ENCODE peak calls at places on chromosomes 12 and 14, in nine cellular contexts. M is SK-N-SH, Z is WTC11, V is A549, H is HCT116, U is K562, O is endothelial cell of umbilical vein, E is GM12878, F is H1. Q is an unnamed sample.

GRCh38 chr12:96112733-96113132 is 77.3 kb upstream of the LTA4H start:
- DNase-seq in M (no peak), O (peak), F (no peak), U (no peak), Z (no peak), V (no peak), H (no peak), E (no peak), Q (no peak)

GRCh38 chr14:93136009-93136408 is 20.3 kb upstream of the ITPK1 start:
- DNase-seq in O (no peak), V (no peak), U (no peak), Z (no peak), M (no peak), E (no peak), F (no peak), H (no peak), Q (no peak)

GRCh38 chr12:65492997-65493892 is 214.8 kb downstream of the MSRB3 start:
- DNase-seq in E (no peak), H (no peak), F (no peak), U (no peak), O (no peak), M (no peak), Z (no peak), V (no peak), Q (peak)

GRCh38 chr12:93908846-93909592 is 231.8 kb downstream of the CRADD start:
- DNase-seq in F (no peak), M (no peak), V (peak), E (no peak), U (no peak), Z (no peak), H (no peak), O (no peak), Q (no peak)

GRCh38 chr12:49671051-49671765 is 36.0 kb downstream of the FMNL3 start:
- DNase-seq in H (no peak), E (no peak), V (no peak), U (no peak), M (no peak), O (peak), F (no peak), Z (no peak), Q (peak)

GRCh38 chr12:51393676-51394545 is 2.7 kb upstream of the GALNT6 start:
- DNase-seq in H (no peak), U (peak), V (no peak), M (no peak), E (no peak), O (peak), Z (no peak), F (no peak), Q (peak)

GRCh38 chr12:4220489-4220888 is 53.1 kb upstream of the CCND2 start:
- DNase-seq in E (no peak), M (no peak), Z (no peak), V (no peak), O (no peak), H (no peak), F (peak), U (no peak), Q (no peak)

GRCh38 chr12:90652280-90652679 is 302.7 kb downstream of the CCER1 start:
- DNase-seq in F (no peak), V (no peak), M (no peak), Z (no peak), E (no peak), U (no peak), H (no peak), O (no peak), Q (peak)

GRCh38 chr12:132318135-132318534 is 11.3 kb downstream of the GALNT9 start:
- DNase-seq in E (no peak), H (no peak), O (no peak), M (no peak), V (no peak), F (no peak), Z (no peak), U (no peak), Q (no peak)

GRCh38 chr14:28571636-28572035 is 195.0 kb upstream of the FOXG1 start:
- DNase-seq in M (no peak), F (no peak), U (no peak), V (no peak), H (no peak), Z (no peak), O (no peak), E (no peak), Q (no peak)

GRCh38 chr12:87866602-87867292 is 162.5 kb downstream of the C12orf50 start:
- DNase-seq in U (no peak), F (no peak), O (peak), E (no peak), V (peak), M (peak), Z (no peak), H (peak), Q (peak)

GRCh38 chr12:10690906-10691305 is 17.1 kb upstream of the STYK1 start:
- DNase-seq in E (no peak), H (no peak), U (no peak), Z (no peak), F (no peak), O (no peak), M (no peak), V (no peak), Q (no peak)

GRCh38 chr14:71290960-71291466 is 383.8 kb downstream of the PCNX1 start:
- DNase-seq in O (peak), Z (no peak), V (peak), F (no peak), U (no peak), H (peak), E (peak), M (no peak), Q (peak)

GRCh38 chr14:96225745-96226151 is 21.1 kb downstream of the BDKRB2 start:
- DNase-seq in H (no peak), E (no peak), F (peak), O (no peak), M (peak), V (peak), Z (peak), U (no peak), Q (no peak)

GRCh38 chr14:75881986-75882385 is 99.8 kb downstream of the TGFB3 start:
- DNase-seq in V (no peak), M (no peak), F (no peak), U (no peak), H (no peak), E (no peak), Z (no peak), O (no peak), Q (no peak)

GRCh38 chr14:75885829-75886228 is 96.0 kb downstream of the TGFB3 start:
- DNase-seq in F (no peak), M (no peak), O (no peak), Z (no peak), H (no peak), U (no peak), E (no peak), V (no peak), Q (no peak)

GRCh38 chr14:75886661-75887348 is 95.0 kb downstream of the TGFB3 start:
- DNase-seq in F (no peak), M (no peak), E (no peak), O (no peak), Z (no peak), V (no peak), U (no peak), H (no peak), Q (no peak)

GRCh38 chr14:75880512-75880911 is 101.3 kb downstream of the TGFB3 start:
- DNase-seq in E (no peak), M (no peak), U (no peak), F (peak), V (no peak), O (no peak), Z (peak), H (no peak), Q (no peak)

DNA sequence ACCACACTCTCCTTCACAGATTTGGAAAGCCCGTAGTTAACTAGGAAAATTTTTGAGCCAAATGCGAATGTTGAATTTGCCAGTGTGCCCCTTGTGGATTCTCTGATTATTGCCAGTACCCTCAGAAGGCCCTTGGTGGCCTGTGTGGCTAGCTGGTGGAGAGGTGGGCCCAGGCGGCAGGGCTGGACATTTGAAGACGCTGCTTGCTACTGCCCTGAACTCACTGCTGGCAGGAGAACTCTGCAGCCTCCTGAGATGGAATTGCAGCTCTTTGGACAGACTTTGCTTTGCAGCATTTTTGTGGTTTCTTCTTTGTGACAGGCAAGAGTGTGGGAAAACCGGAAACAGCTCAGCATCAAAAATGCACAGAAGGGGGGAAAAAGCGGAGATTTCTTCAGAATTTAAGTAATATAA is 97.6 kb downstream of the TGFB3 start:
- DNase-seq in V (no peak), H (no peak), U (no peak), E (no peak), F (no peak), O (no peak), M (peak), Z (no peak), Q (no peak)
- TF ChIP-seq MAX in V (no peak), H (no peak), U (no peak), E (no peak), F (no peak), O (no peak), M (peak), Z (no peak), Q (no peak)

DNA sequence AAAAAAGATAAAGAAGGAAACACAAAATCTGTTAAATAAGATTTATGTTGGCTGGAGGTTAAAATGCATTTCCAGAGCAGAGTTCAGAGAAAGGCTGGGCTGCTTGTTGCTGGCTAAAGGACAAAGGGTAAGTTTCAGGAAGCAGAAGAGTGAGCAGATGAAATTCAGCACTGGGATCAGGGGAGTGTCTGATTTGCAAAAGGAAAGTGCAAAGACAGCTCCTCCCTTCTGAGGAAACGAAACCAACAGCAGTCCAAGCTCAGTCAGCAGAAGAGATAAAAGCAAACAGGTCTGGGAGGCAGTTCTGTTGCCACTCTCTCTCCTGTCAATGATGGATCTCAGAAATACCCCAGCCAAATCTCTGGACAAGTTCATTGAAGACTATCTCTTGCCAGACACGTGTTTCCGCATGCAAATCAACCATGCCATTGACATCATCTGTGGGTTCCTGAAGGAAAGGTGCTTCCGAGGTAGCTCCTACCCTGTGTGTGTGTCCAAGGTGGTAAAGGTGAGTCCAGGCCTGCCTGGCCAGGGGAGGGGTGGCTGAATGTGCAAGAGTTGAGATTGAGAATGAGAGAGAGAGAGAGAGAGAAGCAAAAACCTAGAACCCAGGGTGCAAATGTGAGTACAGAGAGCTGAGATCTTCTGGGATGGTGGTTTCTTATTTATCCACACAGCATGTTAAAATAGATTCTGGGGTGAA is at the start of gene OAS1:
- DNase-seq in O (peak), F (no peak), H (no peak), Z (no peak), V (peak), U (no peak), E (peak), M (peak), Q (peak)
- TF ChIP-seq MAX in O (peak), F (no peak), H (no peak), Z (no peak), V (peak), U (no peak), E (peak), M (no peak), Q (peak)

GRCh38 chr12:28090835-28091234 is 99.4 kb upstream of the CCDC91 start:
- DNase-seq in V (no peak), E (no peak), O (no peak), U (no peak), M (no peak), H (no peak), Z (no peak), F (no peak), Q (no peak)

GRCh38 chr12:28086521-28086920 is 103.7 kb upstream of the CCDC91 start:
- DNase-seq in Z (no peak), H (no peak), E (no peak), O (no peak), F (no peak), V (no peak), U (no peak), M (no peak), Q (no peak)

GRCh38 chr12:28088566-28089277 is 101.5 kb upstream of the CCDC91 start:
- DNase-seq in O (peak), U (no peak), E (no peak), Z (no peak), M (no peak), F (no peak), H (no peak), V (peak), Q (no peak)

GRCh38 chr12:28092396-28092795 is 97.9 kb upstream of the CCDC91 start:
- DNase-seq in U (no peak), M (no peak), F (no peak), H (no peak), Z (no peak), E (no peak), V (no peak), O (no peak), Q (no peak)

DNA sequence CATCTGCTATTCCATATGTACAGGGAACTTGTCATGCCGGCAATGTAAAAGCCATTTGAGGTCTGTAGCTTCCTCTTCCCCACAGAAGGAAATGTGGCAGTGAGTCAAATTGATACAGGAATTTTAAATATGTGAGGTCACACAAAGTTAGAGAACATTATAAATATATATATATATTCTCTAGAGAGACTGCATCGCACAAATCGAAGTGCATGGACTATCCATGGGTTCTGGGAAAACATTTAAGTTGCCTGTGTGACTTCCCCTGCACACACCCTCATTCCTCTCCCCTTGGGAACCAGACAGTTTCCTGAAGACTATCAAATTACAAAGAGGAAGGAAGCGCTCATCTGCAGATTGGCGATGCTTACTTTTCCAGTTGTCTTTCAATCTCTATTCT is 100.9 kb upstream of the CCDC91 start:
- DNase-seq in V (peak), Z (no peak), F (no peak), M (no peak), E (no peak), U (no peak), O (peak), H (no peak), Q (peak)
- TF ChIP-seq MAX in V (no peak), Z (no peak), F (no peak), M (no peak), E (no peak), U (no peak), O (no peak), H (no peak), Q (no peak)

DNA sequence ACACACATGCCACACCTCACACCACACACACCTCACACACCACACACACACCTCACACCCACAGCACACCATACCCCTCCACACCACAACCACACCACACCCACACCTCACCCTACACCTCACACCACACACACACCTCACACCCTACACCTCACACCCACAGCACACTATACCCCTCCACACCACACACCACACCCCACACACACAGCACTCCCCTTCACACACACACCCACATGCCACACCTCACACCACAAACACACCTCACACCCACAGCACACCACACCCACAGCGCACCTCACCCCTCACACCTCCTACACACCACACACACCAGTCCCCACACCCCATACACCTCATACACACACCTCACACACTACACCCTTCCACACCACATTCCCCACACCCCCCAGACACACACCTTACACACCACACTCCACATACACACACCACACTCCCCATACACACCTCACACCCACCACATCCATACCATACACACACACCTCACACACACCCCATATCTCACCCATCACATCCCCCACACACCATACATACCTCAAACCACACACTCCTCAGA is 80.0 kb downstream of the ACTN1 start:
- DNase-seq in O (no peak), V (no peak), H (no peak), F (no peak), E (no peak), Z (no peak), M (no peak), U (no peak), Q (no peak)
- TF ChIP-seq MAX in O (no peak), V (no peak), H (no peak), F (no peak), E (no peak), Z (no peak), M (no peak), U (no peak), Q (no peak)

DNA sequence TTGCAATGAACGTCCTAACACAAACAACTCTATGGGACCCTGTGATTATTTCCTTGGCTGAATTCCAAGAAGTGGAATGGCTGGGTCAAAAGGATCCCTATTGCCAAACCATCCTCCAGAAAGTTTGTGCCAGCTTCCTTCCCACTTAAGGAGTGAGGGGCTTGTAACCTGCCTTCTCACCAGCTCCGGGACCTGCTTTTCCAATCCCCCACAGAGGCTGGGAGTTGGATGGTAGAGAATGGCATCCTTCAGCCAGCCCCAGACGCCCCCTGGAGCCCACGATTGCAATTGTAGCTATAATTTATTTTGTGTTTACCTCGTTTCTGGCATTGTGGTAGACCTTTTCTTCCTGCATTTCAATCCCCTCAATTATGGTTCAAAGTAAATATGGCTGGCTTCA is 9.7 kb upstream of the ZDHHC22 start:
- DNase-seq in U (peak), F (peak), H (no peak), V (peak), O (peak), E (no peak), M (peak), Z (peak), Q (peak)
- TF ChIP-seq MAX in U (no peak), F (no peak), H (no peak), V (no peak), O (no peak), E (no peak), M (no peak), Z (no peak), Q (no peak)

GRCh38 chr12:26100966-26101744 is 23.7 kb downstream of the BHLHE41 start:
- DNase-seq in H (no peak), E (no peak), M (no peak), O (no peak), Z (no peak), U (no peak), F (no peak), V (no peak), Q (no peak)
- TF ChIP-seq MAX in H (no peak), E (no peak), M (no peak), O (no peak), Z (no peak), U (no peak), F (no peak), V (no peak), Q (no peak)

GRCh38 chr14:101209594-101209993 is 306.1 kb upstream of the RTL1 start:
- DNase-seq in F (peak), V (no peak), Z (no peak), E (no peak), U (no peak), M (no peak), H (peak), O (no peak), Q (no peak)
- TF ChIP-seq MAX in F (no peak), V (no peak), Z (no peak), E (no peak), U (no peak), M (no peak), H (no peak), O (no peak), Q (no peak)

Q was measured in NB4.